ENCODE peak calls at places on chromosomes 11 and 22, in five cellular contexts. L is neural crest cell, T is Peyer's patch, O is fibroblast of villous mesenchyme, I is nephron progenitor cell. Z is an unnamed sample.

GRCh38 chr11:21567628-21568290 is 625.1 kb upstream of the ANO5 start:
- DNase-seq in I (no peak), T (no peak), O (no peak), L (no peak), Z (no peak)

GRCh38 chr22:42747701-42748513 is 27.2 kb upstream of the A4GALT start:
- DNase-seq in T (no peak), I (no peak), O (peak), L (no peak), Z (no peak)

GRCh38 chr11:441418-442274 is at the start of gene ANO9:
- DNase-seq in O (no peak), I (peak), L (no peak), T (peak), Z (peak)

GRCh38 chr11:71284525-71285092 is 32.2 kb upstream of the SHANK2 start:
- DNase-seq in L (no peak), O (no peak), T (no peak), I (no peak), Z (no peak)

GRCh38 chr11:2933376-2934056 is 4.3 kb upstream of the PHLDA2 start:
- DNase-seq in O (peak), I (no peak), L (no peak), T (no peak), Z (no peak)

GRCh38 chr22:50473855-50474671 is 772 bp downstream of the SBF1 start:
- DNase-seq in I (peak), T (no peak), O (peak), L (peak), Z (no peak)

GRCh38 chr11:120431633-120432032 is 79.9 kb upstream of the GRIK4 start:
- DNase-seq in I (no peak), T (no peak), L (no peak), O (no peak), Z (no peak)

GRCh38 chr22:10961043-10961860 is 4566.7 kb upstream of the OR11H1 start:
- DNase-seq in O (no peak), T (no peak), L (no peak), I (no peak), Z (no peak)

GRCh38 chr22:49688516-49689254 is 139.0 kb downstream of the BRD1 start:
- DNase-seq in T (no peak), I (no peak), O (no peak), L (no peak), Z (no peak)

GRCh38 chr11:19614370-19614936 is 98.2 kb upstream of the NAV2 start:
- DNase-seq in L (no peak), I (no peak), O (no peak), T (no peak), Z (no peak)

GRCh38 chr22:35299217-35299716 is 427 bp upstream of the TOM1 start:
- DNase-seq in I (no peak), T (peak), O (peak), L (no peak), Z (no peak)

GRCh38 chr11:30823119-30823518 is 237.0 kb upstream of the MPPED2 start:
- DNase-seq in I (no peak), L (no peak), T (no peak), O (no peak), Z (no peak)

GRCh38 chr22:44698531-44699421 is 3.2 kb upstream of the PRR5 start:
- DNase-seq in L (no peak), T (no peak), O (peak), I (peak), Z (no peak)

GRCh38 chr11:120108154-120108784 is 29.6 kb downstream of the TRIM29 start:
- DNase-seq in I (peak), O (peak), T (peak), L (peak), Z (peak)

GRCh38 chr22:46577361-46578249 is 40.2 kb upstream of the CELSR1 start:
- DNase-seq in O (no peak), T (no peak), I (no peak), L (no peak), Z (no peak)

GRCh38 chr22:18008136-18008535 is 16.2 kb downstream of the MICAL3 start:
- DNase-seq in O (no peak), I (no peak), L (no peak), T (no peak), Z (no peak)
- TF ChIP-seq CTCF in O (no peak), I (no peak), L (no peak), T (no peak), Z (no peak)

GRCh38 chr11:34787899-34788298 is 128.3 kb downstream of the APIP start:
- DNase-seq in L (no peak), T (no peak), O (peak), I (no peak), Z (no peak)
- TF ChIP-seq CTCF in L (no peak), T (no peak), O (no peak), I (no peak), Z (no peak)

GRCh38 chr11:110989734-110990133 is 255.8 kb upstream of the POU2AF2 start:
- DNase-seq in T (no peak), O (peak), L (no peak), I (no peak), Z (no peak)

GRCh38 chr11:110988731-110989130 is 256.8 kb upstream of the POU2AF2 start:
- DNase-seq in O (no peak), T (no peak), I (no peak), L (no peak), Z (no peak)

GRCh38 chr11:110982214-110982613 is 263.3 kb upstream of the POU2AF2 start:
- DNase-seq in L (no peak), I (no peak), O (no peak), T (no peak), Z (no peak)

GRCh38 chr11:110984147-110984546 is 261.4 kb upstream of the POU2AF2 start:
- DNase-seq in T (no peak), O (peak), I (no peak), L (no peak), Z (no peak)

DNA sequence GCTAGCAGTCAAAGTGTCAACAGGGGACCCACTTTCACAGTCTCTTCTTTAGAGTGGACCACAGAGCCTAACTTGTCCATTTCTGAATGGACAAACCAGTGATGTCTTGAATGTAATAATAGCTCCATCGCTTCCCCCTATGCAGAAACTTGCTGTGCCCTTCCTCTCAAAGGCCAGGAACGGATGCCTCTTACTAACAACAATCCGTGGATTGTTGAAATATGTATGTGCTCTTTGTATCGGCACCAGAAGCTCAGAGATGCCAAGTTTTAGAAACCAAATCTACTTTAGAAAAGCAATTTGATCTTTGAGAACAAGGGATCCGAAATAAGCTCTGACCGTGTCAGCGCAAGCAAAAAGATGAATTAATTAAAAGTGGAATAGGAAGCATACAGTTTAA is 259.5 kb upstream of the POU2AF2 start:
- DNase-seq in L (no peak), O (no peak), T (no peak), I (no peak), Z (no peak)
- TF ChIP-seq CTCF in L (no peak), O (no peak), T (no peak), I (no peak), Z (no peak)

GRCh38 chr22:30453731-30454510 is 17.9 kb downstream of the SEC14L3 start:
- DNase-seq in L (no peak), T (no peak), O (peak), I (peak), Z (no peak)
- TF ChIP-seq CTCF in L (peak), T (no peak), O (no peak), I (no peak), Z (no peak)

GRCh38 chr11:128089962-128090361 is 497.4 kb downstream of the ETS1 start:
- DNase-seq in O (no peak), T (no peak), I (no peak), L (no peak), Z (no peak)

GRCh38 chr11:128093689-128094088 is 493.7 kb downstream of the ETS1 start:
- DNase-seq in O (no peak), T (no peak), I (no peak), L (no peak), Z (no peak)

GRCh38 chr11:128098840-128099239 is 488.5 kb downstream of the ETS1 start:
- DNase-seq in L (no peak), T (no peak), I (no peak), O (no peak), Z (no peak)

DNA sequence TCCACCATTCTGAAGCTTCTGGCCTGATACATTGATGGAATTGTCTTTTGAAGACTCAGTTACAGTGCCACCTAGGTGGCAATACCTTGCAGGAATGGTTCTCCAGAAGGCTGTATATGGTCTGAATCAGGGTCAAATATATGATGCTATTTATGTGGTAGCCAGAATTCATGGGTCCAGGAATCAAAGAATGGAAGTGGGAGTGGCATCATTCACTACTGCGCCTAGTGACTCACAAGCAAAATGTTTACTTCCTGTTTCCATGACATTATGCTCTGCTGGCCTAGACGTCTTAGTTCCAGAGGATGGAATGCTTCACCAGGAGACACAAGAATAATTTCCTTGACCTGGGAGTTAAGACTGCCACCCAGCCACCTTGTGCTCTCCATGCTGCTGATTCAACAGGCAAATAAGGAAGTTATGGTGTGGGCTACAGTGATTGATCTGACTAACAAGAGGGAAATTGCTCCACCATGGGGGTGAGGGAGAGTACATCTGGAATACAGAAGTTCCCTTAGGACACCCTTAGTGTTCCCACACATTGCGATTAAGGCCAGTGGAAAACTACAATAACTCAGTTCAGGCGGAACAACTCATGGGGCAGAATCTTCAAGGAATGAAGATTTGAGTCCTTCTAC is 491.8 kb downstream of the ETS1 start:
- DNase-seq in L (no peak), T (no peak), O (peak), I (no peak), Z (no peak)
- TF ChIP-seq CTCF in L (no peak), T (no peak), O (no peak), I (no peak), Z (no peak)

GRCh38 chr11:61586792-61587430 is 6.0 kb upstream of the SYT7 start:
- DNase-seq in T (no peak), L (no peak), O (no peak), I (no peak), Z (no peak)

GRCh38 chr11:61587541-61587941 is 6.7 kb upstream of the SYT7 start:
- DNase-seq in L (no peak), T (no peak), O (no peak), I (peak), Z (peak)

GRCh38 chr11:61585115-61585514 is 4.2 kb upstream of the SYT7 start:
- DNase-seq in L (no peak), O (no peak), T (no peak), I (no peak), Z (no peak)

GRCh38 chr11:61589961-61590360 is 9.1 kb upstream of the SYT7 start:
- DNase-seq in T (no peak), O (no peak), I (no peak), L (no peak), Z (no peak)

DNA sequence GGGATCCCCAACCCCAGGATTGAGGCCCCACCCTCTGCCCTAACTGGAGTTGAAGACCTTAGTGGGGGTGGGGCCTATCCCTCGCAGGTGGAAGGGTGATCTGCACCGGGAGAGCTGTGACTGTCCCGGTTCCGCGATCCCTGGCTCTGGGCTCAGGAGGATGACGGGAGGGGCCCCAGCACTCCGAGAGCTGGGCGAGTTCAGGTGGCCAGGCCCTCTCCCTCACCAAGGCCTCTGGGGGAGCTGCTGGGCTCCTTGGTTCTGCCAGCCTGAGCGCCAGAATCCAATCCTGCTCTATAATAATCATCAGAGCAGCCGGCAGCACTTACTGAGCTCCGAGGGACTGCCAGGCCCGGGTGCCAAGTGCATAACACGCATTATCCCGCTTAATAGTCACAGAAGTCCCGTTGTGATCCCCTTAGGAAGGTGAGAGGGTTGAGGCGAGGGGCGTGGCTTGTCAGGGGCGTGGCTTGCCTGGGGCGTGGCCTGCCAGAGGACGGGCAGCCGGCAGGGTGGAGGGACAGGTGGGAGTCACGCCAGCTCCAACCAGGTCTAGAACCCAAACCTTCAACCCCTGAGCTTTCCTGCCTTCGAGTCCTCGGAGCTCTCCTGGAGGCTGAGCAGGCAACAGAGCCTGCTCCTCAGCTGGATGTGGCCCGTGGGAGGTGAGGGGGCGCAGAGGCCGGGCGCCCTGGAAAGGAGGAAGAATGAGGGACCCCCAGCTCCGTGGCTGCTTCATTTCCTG is 7.2 kb upstream of the SYT7 start:
- DNase-seq in T (peak), L (no peak), I (peak), O (no peak), Z (peak)
- TF ChIP-seq CTCF in T (peak), L (peak), I (no peak), O (peak), Z (peak)

DNA sequence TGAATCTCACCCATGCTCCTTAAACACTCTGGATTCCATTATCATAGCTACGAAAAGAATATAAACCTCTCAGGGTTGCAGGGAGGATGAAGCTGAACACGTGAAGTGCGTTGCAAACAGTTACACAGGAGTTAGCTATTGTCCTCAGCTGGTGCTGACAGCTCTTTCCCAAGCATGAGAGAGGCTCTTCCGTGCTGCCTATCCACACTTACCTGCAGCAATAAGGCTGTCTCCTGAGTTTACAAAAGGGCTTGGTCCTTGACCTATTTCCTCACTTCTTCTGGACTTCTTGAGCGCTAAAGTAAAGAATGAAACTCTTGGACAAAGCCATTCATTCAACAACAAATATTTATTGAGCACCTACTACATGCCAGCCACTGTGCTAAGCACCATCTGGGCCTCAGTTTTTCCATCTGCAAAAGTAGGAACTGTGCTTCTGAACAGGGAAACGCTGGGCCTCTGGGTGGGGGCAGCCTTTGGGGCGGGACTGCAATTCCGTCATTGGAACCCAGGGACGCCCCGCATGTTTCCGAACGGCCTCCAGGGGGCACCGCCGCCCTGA is 749 bp upstream of the ARL2 start:
- DNase-seq in L (peak), O (peak), T (peak), I (peak), Z (peak)
- TF ChIP-seq CTCF in L (peak), O (peak), T (no peak), I (peak), Z (peak)

DNA sequence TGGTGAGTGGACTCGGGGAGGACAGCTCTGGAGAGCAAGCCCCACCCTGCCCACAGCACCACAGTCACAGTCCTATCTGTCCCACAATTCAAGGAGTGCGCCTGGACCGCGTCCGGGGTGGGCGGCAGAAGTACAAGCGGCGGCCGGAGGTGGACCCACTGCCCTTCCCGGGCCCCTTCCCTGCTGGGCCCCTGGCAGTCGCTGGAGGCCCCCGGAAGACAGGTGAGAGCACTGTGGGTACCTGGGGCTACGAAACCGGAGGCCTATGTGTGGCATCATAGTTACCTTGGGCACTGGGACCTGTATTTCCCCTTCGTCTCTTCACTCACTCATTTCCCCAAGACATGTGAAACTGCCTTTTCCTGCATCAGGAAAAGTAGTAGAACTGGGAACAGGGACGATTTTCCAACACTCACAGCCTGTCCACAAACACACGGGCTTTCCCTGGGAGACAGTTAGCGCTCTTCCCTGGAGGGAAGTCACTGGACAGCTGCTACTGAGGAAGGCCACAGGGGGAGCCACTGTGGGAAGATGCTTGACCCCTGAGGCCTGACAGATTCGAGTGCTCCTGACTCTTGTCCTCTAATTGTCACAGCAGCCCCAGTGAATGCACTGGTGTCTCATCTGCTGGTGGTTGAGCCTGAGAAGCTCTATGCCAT is 3.1 kb downstream of the TRMT112 start:
- DNase-seq in O (no peak), I (no peak), T (no peak), L (no peak), Z (no peak)
- TF ChIP-seq CTCF in O (peak), I (peak), T (peak), L (peak), Z (no peak)

DNA sequence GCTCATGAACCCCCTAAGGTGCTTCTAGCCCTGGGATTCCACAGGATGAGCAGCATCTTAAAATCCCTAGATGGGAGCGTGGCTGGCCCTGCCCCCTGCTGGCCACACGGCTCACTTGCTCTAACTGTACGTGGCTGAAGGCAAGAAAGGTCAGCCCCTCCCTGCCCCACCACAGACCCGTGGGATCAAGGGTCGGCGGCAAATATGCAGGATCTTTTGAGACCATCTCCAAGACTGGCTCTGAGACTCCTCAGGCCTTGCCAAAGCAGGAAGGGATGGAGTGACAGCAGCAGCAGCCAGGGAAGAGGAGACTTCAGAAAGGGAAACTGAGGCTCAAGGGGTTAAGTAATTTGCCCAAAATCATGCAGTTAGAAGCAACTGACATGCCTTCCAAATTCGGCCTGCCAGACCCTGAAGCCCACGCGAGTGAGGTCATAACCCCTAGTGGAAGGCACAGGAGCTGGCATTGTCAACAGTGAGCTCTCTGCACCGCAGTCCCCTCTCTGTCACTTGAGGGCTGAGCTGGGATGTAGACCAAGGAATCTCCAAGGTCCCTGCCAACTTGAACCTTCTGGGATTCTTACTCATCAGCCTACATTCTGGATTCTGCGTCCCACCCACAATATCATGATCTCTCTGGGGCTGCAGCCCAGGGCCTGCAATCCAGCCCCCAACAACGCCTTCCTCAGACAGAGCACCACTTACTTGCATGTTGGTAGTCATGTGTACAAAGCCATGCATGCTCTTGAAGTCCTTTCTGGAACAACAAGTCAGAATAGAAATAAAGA is 31.4 kb downstream of the CREB3L1 start:
- DNase-seq in I (peak), O (peak), T (peak), L (peak), Z (peak)
- TF ChIP-seq CTCF in I (peak), O (peak), T (peak), L (peak), Z (peak)

Z was measured in progenitor cell of endocrine pancreas.